ENCODE peak calls at places on chromosome 13, in nine cellular contexts. O is stimulated activated effector memory CD8-positive, alpha-beta T cell treated with anti-CD3 and anti-CD28 coated beads, Interleukin-12 subunit alpha, Interleukin-12 subunit beta, amount 100 ng/mL, for 72 hours; D is GM12892; B is progenitor cell of endocrine pancreas; F is transverse colon; N is stimulated activated naive CD4-positive, alpha-beta T cell; M is T-helper 2 cell; E is AG09319; H is globus pallidus. K is an unnamed sample.
A peak's percentile ranks its signal among the peaks of the same experiment; 100 is the strongest.

GRCh38 chr13:95258619-95259194 is 42.5 kb downstream of the ABCC4 start:
- DNase-seq in B (no peak), M (no peak), O (no peak), F (no peak), D (no peak), E (no peak), H (no peak), N (no peak), K (peak; percentile 91)

GRCh38 chr13:71137106-71137505 is 729.9 kb downstream of the DACH1 start:
- DNase-seq in E (no peak), D (no peak), F (no peak), H (no peak), N (no peak), M (no peak), B (no peak), O (no peak), K (no peak)

GRCh38 chr13:20461481-20461859 is 64.2 kb downstream of the CRYL1 start:
- DNase-seq in F (no peak), B (no peak), E (no peak), M (no peak), O (no peak), H (no peak), N (no peak), D (no peak), K (peak; percentile 59)

GRCh38 chr13:104571161-104571889 is 1505.1 kb upstream of the SLC10A2 start:
- DNase-seq in B (peak; percentile 56), D (no peak), E (no peak), H (peak; percentile 89), F (peak; percentile 69), N (peak; percentile 5), O (no peak), M (no peak), K (peak; percentile 94)

GRCh38 chr13:87376081-87376480 is 295.1 kb upstream of the SLITRK5 start:
- DNase-seq in M (no peak), B (no peak), H (no peak), O (no peak), N (no peak), D (no peak), E (no peak), F (no peak), K (peak; percentile 52)

GRCh38 chr13:76425930-76426329 is 460.3 kb downstream of the KCTD12 start:
- DNase-seq in B (no peak), O (no peak), D (no peak), N (no peak), H (no peak), M (no peak), F (no peak), E (peak; percentile 75), K (no peak)

GRCh38 chr13:43289458-43290255 is 266.3 kb downstream of the DNAJC15 start:
- DNase-seq in H (no peak), M (no peak), O (no peak), N (no peak), F (no peak), D (no peak), B (no peak), E (no peak), K (no peak)

GRCh38 chr13:41017744-41018582 is 1.2 kb downstream of the ELF1 start:
- DNase-seq in B (no peak), H (peak; percentile 35), F (no peak), O (no peak), D (no peak), E (no peak), N (peak; percentile 32), M (no peak), K (no peak)

GRCh38 chr13:31209172-31209818 is 9.5 kb downstream of the B3GLCT start:
- DNase-seq in D (no peak), M (peak; percentile 47), H (peak; percentile 52), O (no peak), F (peak; percentile 11), E (no peak), N (no peak), B (no peak), K (no peak)

GRCh38 chr13:77136902-77137420 is 110.0 kb upstream of the FBXL3 start:
- DNase-seq in F (no peak), E (peak; percentile 11), B (no peak), N (no peak), D (no peak), H (no peak), O (no peak), M (no peak), K (peak; percentile 68)

GRCh38 chr13:40026741-40027140 is 371.3 kb downstream of the COG6 start:
- DNase-seq in D (no peak), E (no peak), M (no peak), N (no peak), F (no peak), B (no peak), H (no peak), O (no peak), K (no peak)

GRCh38 chr13:41788552-41788951 is 172.4 kb downstream of the VWA8 start:
- DNase-seq in O (no peak), F (no peak), D (no peak), E (no peak), B (no peak), M (no peak), H (no peak), N (no peak), K (no peak)

GRCh38 chr13:43908156-43909126 is 28.7 kb downstream of the LACC1 start:
- DNase-seq in D (no peak), E (no peak), H (peak; percentile 24), M (no peak), N (peak; percentile 36), B (no peak), F (no peak), O (no peak), K (peak; percentile 77)

GRCh38 chr13:98297043-98297442 is 120.0 kb upstream of the RNF113B start:
- DNase-seq in N (no peak), E (no peak), O (no peak), F (no peak), B (no peak), M (no peak), H (no peak), D (no peak), K (no peak)

GRCh38 chr13:40996433-40997095 is 22.6 kb downstream of the ELF1 start:
- DNase-seq in D (no peak), E (no peak), H (peak; percentile 29), F (no peak), M (no peak), N (no peak), O (no peak), B (no peak), K (no peak)

GRCh38 chr13:50149932-50150331 is 134.7 kb downstream of the KCNRG start:
- DNase-seq in O (no peak), D (no peak), F (no peak), H (no peak), M (no peak), B (no peak), N (no peak), E (no peak), K (no peak)

GRCh38 chr13:114200673-114201005 is 21.6 kb downstream of the CFAP97D2 start:
- DNase-seq in B (no peak), E (no peak), F (no peak), H (no peak), D (no peak), M (no peak), N (no peak), O (no peak), K (no peak)

GRCh38 chr13:106274551-106275208 is 260.8 kb downstream of the EFNB2 start:
- DNase-seq in N (no peak), H (no peak), O (no peak), B (no peak), E (no peak), D (no peak), F (no peak), M (no peak), K (no peak)

GRCh38 chr13:48527955-48528354 is 4.9 kb downstream of the RCBTB2 start:
- DNase-seq in D (no peak), N (no peak), O (no peak), E (no peak), H (no peak), M (no peak), B (no peak), F (no peak), K (no peak)

GRCh38 chr13:101709952-101710351 is 257.5 kb downstream of the ITGBL1 start:
- DNase-seq in F (no peak), M (no peak), D (no peak), B (no peak), H (no peak), E (no peak), O (no peak), N (no peak), K (no peak)

GRCh38 chr13:27775943-27776342 is 16.3 kb upstream of the GSX1 start:
- DNase-seq in O (no peak), E (no peak), B (no peak), M (no peak), H (no peak), D (no peak), F (no peak), N (no peak), K (no peak)

GRCh38 chr13:78298657-78299056 is 304.7 kb downstream of the POU4F1 start:
- DNase-seq in D (no peak), N (no peak), H (no peak), M (no peak), B (no peak), E (no peak), O (no peak), F (no peak), K (no peak)

GRCh38 chr13:45412274-45413049 is 5.7 kb downstream of the SLC25A30 start:
- DNase-seq in M (no peak), B (no peak), N (no peak), E (no peak), O (no peak), H (no peak), D (no peak), F (no peak), K (no peak)

GRCh38 chr13:24381539-24382265 is 72.3 kb downstream of the C1QTNF9 start:
- DNase-seq in M (no peak), E (peak; percentile 2), B (no peak), N (no peak), H (no peak), O (no peak), F (no peak), D (no peak), K (no peak)

GRCh38 chr13:110812111-110812868 is 98.8 kb downstream of the ING1 start:
- DNase-seq in H (no peak), O (no peak), M (no peak), F (no peak), E (no peak), D (no peak), B (no peak), N (peak; percentile 4), K (no peak)